ENCODE peak calls at places on chromosomes 7 and 10, in six cellular contexts. L is breast epithelium, B is right lobe of liver, Z is ovary, J is HepG2, T is IMR-90. G is an unnamed sample. For H3K4me1, the result is how much of the 10 kb centered on the place peaks cover.

GRCh38 chr10:119428789-119429188 is 113.7 kb downstream of the RGS10 start:
- DNase-seq in L (no peak), B (no peak), Z (no peak), J (no peak), T (peak), G (no peak)

GRCh38 chr7:89797965-89798598 is 356.2 kb upstream of the STEAP1 start:
- DNase-seq in L (no peak), B (no peak), Z (no peak), J (no peak), T (no peak), G (no peak)

GRCh38 chr10:14550471-14550941 is 219.8 kb upstream of the FRMD4A start:
- DNase-seq in L (no peak), B (no peak), Z (no peak), J (peak), T (no peak), G (no peak)

GRCh38 chr7:51060536-51060935 is 256.1 kb downstream of the COBL start:
- DNase-seq in L (no peak), B (no peak), Z (no peak), J (no peak), T (no peak), G (no peak)

GRCh38 chr10:95246582-95247051 is 44.2 kb downstream of the PDLIM1 start:
- DNase-seq in L (peak), B (peak), Z (peak), J (peak), T (peak), G (peak)

GRCh38 chr7:40700653-40701475 is 566.1 kb downstream of the SUGCT start:
- DNase-seq in L (peak), B (no peak), Z (no peak), J (no peak), T (peak), G (no peak)

GRCh38 chr10:62116896-62117295 is 151.7 kb downstream of the RTKN2 start:
- DNase-seq in L (no peak), B (no peak), Z (no peak), J (no peak), T (no peak), G (no peak)

GRCh38 chr7:75989726-75990388 is 4.5 kb downstream of the TMEM120A start:
- DNase-seq in L (no peak), B (peak), Z (peak), J (peak), T (no peak), G (peak)

GRCh38 chr10:53064609-53065008 is 292.0 kb upstream of the MBL2 start:
- DNase-seq in L (no peak), B (no peak), Z (no peak), J (no peak), T (no peak), G (no peak)

GRCh38 chr7:73705551-73705920 is 13.9 kb downstream of the STX1A start:
- DNase-seq in L (no peak), B (no peak), Z (no peak), J (no peak), T (no peak), G (no peak)

GRCh38 chr10:132484922-132485321 is 52.7 kb upstream of the INPP5A start:
- DNase-seq in L (no peak), B (no peak), Z (no peak), J (no peak), T (no peak), G (no peak)

GRCh38 chr10:69869291-69869841 is 67.7 kb downstream of the COL13A1 start:
- DNase-seq in L (no peak), B (peak), Z (no peak), J (no peak), T (peak), G (no peak)

GRCh38 chr10:44567471-44567870 is 182.6 kb upstream of the CXCL12 start:
- DNase-seq in L (no peak), B (no peak), Z (no peak), J (no peak), T (peak), G (no peak)

GRCh38 chr10:110209926-110210662 is 2.7 kb downstream of the MXI1 start:
- DNase-seq in L (no peak), B (peak), Z (peak), J (no peak), T (peak), G (peak)
- TF ChIP-seq POLR2A in L (no peak), B (no peak), Z (no peak), J (no peak), T (peak), G (no peak)

GRCh38 chr10:75100764-75101291 is 10.6 kb upstream of the SAMD8 start:
- DNase-seq in L (no peak), B (no peak), Z (no peak), J (no peak), T (no peak), G (peak)
- H3K4me1 ChIP-seq in L (under half), B (under half), Z (under half), J (under half), T (under half), G (half or more)

DNA sequence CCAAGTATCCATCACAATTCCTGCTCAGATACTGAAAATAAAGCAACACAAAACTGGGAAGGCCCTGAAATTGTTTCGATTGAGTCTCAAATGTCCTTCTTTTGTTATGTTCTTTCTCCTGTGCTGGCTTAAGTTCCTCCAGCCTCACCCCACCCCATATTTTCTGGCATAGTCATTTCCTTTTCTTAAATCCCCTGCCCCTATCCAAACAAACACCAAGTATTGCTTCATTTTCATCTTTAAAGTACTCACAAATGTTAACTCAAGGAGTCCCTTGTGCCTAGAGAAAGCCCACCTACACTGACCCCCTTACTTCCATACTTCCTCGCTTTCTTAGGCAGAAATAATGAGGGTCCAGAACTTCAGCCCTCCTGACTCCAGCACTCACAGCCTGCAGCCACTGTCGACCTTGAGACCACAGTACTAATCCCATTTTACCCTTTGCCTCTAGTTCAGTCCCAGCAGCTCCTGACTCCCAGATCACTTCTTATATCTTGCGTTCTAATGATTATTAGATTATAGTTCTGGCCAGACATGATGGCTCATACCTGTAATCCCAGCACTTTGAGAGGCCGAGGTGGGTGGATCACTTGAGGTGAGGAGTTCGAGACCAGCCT is 73.2 kb upstream of the ST8SIA6 start:
- DNase-seq in L (no peak), B (no peak), Z (no peak), J (no peak), T (peak), G (no peak)
- TF ChIP-seq POLR2A in L (no peak), B (no peak), Z (no peak), J (no peak), T (no peak), G (no peak)

DNA sequence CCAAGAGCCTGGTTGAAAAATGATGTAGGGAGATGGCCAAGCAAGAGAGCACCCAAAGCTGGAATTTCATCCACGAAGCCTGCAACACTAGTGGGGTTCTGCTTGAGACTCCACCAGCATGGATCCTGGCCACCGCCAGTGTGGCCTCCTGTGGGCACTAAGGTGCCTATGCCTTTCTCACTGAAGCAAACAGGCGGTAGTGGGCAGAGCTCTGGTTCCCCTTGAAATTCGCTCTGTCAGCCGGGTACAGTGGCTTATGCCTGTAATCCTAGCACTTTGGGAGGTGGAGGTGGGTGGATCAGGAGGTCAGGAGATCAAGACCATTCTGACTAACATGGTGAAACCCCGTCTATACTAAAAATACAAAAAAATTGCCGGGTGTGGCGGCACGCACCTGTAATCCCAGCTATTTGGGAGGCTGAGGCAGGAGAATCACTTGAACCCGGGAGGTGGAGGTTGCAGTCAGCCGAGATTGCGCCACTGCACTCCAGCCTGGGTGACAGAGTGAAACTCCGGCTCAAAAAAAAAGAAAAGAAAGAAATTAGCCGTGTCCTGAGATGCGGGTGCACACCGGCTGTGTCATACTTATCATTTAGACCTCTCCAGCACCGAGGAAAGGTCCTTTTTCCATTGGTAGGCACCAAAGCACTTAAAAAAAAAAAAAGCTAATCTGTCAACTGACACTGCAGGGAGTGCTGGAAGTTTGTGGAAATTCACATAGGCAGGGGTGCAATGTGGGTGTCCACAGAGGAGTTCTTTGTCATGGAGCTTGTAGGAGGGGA is 28.3 kb downstream of the CCM2 start:
- DNase-seq in L (no peak), B (no peak), Z (no peak), J (no peak), T (no peak), G (no peak)
- H3K4me1 ChIP-seq in L (under half), B (under half), Z (under half), J (under half), T (under half), G (under half)

DNA sequence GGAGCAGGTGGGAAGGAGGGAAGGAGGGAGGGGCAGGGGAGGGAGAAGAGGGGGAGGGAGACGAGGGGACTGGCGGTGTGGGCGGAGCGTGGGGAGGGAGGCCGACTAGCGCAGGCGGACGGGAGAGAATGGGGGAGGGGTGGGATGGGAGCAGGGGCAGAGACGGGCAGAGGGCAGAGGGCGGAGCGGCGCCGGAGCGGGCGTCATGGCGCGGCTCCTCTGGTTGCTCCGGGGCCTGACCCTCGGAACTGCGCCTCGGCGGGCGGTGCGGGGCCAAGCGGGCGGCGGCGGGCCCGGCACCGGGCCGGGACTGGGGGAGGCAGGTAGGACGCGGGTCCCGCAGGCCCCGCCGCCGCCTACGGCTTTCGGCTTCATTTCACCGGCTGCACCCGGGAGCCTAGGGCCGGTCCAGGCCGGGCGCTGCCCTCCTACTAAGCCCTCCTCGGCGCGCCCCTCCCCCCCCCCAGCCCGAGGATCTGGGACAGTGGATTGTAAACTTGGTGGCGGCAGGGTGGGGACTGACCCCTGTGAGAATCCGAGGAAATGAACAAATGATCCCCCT is at the start of gene MSRB2:
- DNase-seq in L (peak), B (peak), Z (peak), J (peak), T (peak), G (peak)
- TF ChIP-seq POLR2A in L (no peak), B (peak), Z (peak), J (peak), T (peak), G (peak)

G was measured in gastrocnemius medialis.